ENCODE peak calls at places on chromosome 6, in ten cellular contexts. Z is SJSA1; U is nephron progenitor cell; R is T-helper 9 cell; E is brain microvascular endothelial cell; N is anterior cingulate cortex; P is uterus; T is RCC 7860; H is AG20443; O is stimulated activated CD4-positive, alpha-beta T cell treated with anti-CD3 and anti-CD28 coated beads, Interleukin-15, amount 100 ng/mL, for 1 hour. G is an unnamed sample.

GRCh38 chr6:135358251-135358821 is 139.2 kb downstream of the AHI1 start:
- DNase-seq in Z (no peak), U (no peak), R (no peak), E (peak), N (no peak), P (no peak), T (peak), H (peak), O (no peak), G (no peak)

GRCh38 chr6:22043284-22043962 is 253.4 kb downstream of the PRL start:
- DNase-seq in Z (no peak), U (no peak), R (no peak), E (no peak), N (no peak), P (peak), T (no peak), H (peak), O (no peak), G (no peak)

GRCh38 chr6:12578097-12578496 is 138.5 kb upstream of the PHACTR1 start:
- DNase-seq in Z (no peak), U (no peak), R (no peak), E (no peak), N (no peak), P (no peak), T (no peak), H (no peak), O (no peak), G (no peak)

GRCh38 chr6:137518584-137518983 is 24.4 kb upstream of the OLIG3 start:
- DNase-seq in Z (no peak), U (no peak), R (no peak), E (no peak), N (no peak), P (no peak), T (peak), H (no peak), O (no peak), G (no peak)

GRCh38 chr6:105431226-105431625 is 28.3 kb upstream of the PREP start:
- DNase-seq in Z (no peak), U (no peak), R (no peak), E (peak), N (no peak), P (no peak), T (peak), H (peak), O (no peak), G (no peak)

GRCh38 chr6:106159531-106159940 is 73.4 kb downstream of the PRDM1 start:
- DNase-seq in Z (peak), U (no peak), R (no peak), E (peak), N (no peak), P (no peak), T (peak), H (peak), O (no peak), G (no peak)

GRCh38 chr6:47004458-47004857 is 37.7 kb downstream of the ADGRF1 start:
- DNase-seq in Z (no peak), U (no peak), R (no peak), E (no peak), N (no peak), P (no peak), T (no peak), H (no peak), O (no peak), G (no peak)

GRCh38 chr6:113909224-113909856 is 52.2 kb downstream of the MARCKS start:
- DNase-seq in Z (no peak), U (peak), R (no peak), E (peak), N (no peak), P (no peak), T (peak), H (peak), O (no peak), G (no peak)

GRCh38 chr6:31070711-31071197 is 41.6 kb downstream of the C6orf15 start:
- DNase-seq in Z (peak), U (peak), R (no peak), E (peak), N (peak), P (peak), T (peak), H (peak), O (no peak), G (peak)

GRCh38 chr6:126020305-126021050 is 34.1 kb downstream of the TRMT11 start:
- DNase-seq in Z (no peak), U (no peak), R (no peak), E (no peak), N (no peak), P (no peak), T (no peak), H (no peak), O (no peak), G (no peak)

GRCh38 chr6:8749449-8749848 is 314.1 kb upstream of the SLC35B3 start:
- DNase-seq in Z (no peak), U (no peak), R (no peak), E (no peak), N (no peak), P (no peak), T (no peak), H (no peak), O (no peak), G (no peak)

GRCh38 chr6:56046576-56046975 is 171.2 kb upstream of the BMP5 start:
- DNase-seq in Z (peak), U (no peak), R (no peak), E (peak), N (no peak), P (no peak), T (peak), H (peak), O (no peak), G (no peak)

GRCh38 chr6:20056350-20056992 is 155.8 kb downstream of the MBOAT1 start:
- DNase-seq in Z (no peak), U (peak), R (no peak), E (peak), N (no peak), P (no peak), T (no peak), H (peak), O (no peak), G (no peak)

GRCh38 chr6:156021746-156022396 is 566.2 kb upstream of the NOX3 start:
- DNase-seq in Z (no peak), U (no peak), R (no peak), E (peak), N (no peak), P (no peak), T (peak), H (peak), O (no peak), G (no peak)

GRCh38 chr6:53873922-53874321 is 79.1 kb downstream of the LRRC1 start:
- DNase-seq in Z (no peak), U (no peak), R (no peak), E (no peak), N (no peak), P (no peak), T (no peak), H (no peak), O (no peak), G (no peak)

GRCh38 chr6:81713205-81713604 is 39.3 kb downstream of the TENT5A start:
- DNase-seq in Z (no peak), U (no peak), R (no peak), E (no peak), N (no peak), P (no peak), T (no peak), H (no peak), O (no peak), G (no peak)

GRCh38 chr6:75368151-75368779 is 83.7 kb upstream of the TMEM30A start:
- DNase-seq in Z (no peak), U (peak), R (no peak), E (no peak), N (no peak), P (peak), T (peak), H (no peak), O (no peak), G (peak)

GRCh38 chr6:152571863-152572394 is 65.2 kb downstream of the SYNE1 start:
- DNase-seq in Z (no peak), U (no peak), R (no peak), E (no peak), N (no peak), P (no peak), T (no peak), H (no peak), O (no peak), G (no peak)

GRCh38 chr6:33411632-33412005 is 805 bp downstream of the PHF1 start:
- DNase-seq in Z (no peak), U (no peak), R (no peak), E (no peak), N (no peak), P (no peak), T (no peak), H (no peak), O (no peak), G (no peak)

GRCh38 chr6:56652231-56652630 is 9.5 kb upstream of the DST start:
- DNase-seq in Z (no peak), U (no peak), R (no peak), E (no peak), N (no peak), P (no peak), T (no peak), H (no peak), O (no peak), G (no peak)

GRCh38 chr6:105495515-105495914 is 92.6 kb upstream of the PREP start:
- DNase-seq in Z (no peak), U (no peak), R (no peak), E (no peak), N (no peak), P (no peak), T (no peak), H (no peak), O (no peak), G (no peak)

GRCh38 chr6:161091972-161092701 is 100.6 kb downstream of the MAP3K4 start:
- DNase-seq in Z (no peak), U (no peak), R (no peak), E (no peak), N (no peak), P (peak), T (no peak), H (peak), O (no peak), G (no peak)

GRCh38 chr6:119333707-119334295 is 15.8 kb downstream of the MAN1A1 start:
- DNase-seq in Z (no peak), U (no peak), R (no peak), E (no peak), N (no peak), P (no peak), T (no peak), H (no peak), O (no peak), G (no peak)

GRCh38 chr6:149026530-149026942 is 279.7 kb downstream of the UST start:
- DNase-seq in Z (peak), U (peak), R (no peak), E (peak), N (no peak), P (no peak), T (peak), H (peak), O (no peak), G (no peak)

G was measured in mesothelial cell of epicardium.